ENCODE peak calls at places on chromosomes 1 and 21, in four cellular contexts. Z is neuronal stem cell, H is trophoblast cell, S is H1. B is an unnamed sample.

GRCh38 chr1:66739401-66740157 is 12.7 kb upstream of the DYNLT5 start:
- DNase-seq in H (no peak), S (no peak), Z (no peak), B (no peak)

GRCh38 chr1:9321480-9321849 is 28.8 kb downstream of the SPSB1 start:
- DNase-seq in Z (no peak), H (peak), S (no peak), B (no peak)

GRCh38 chr1:158371188-158371953 is 17.7 kb downstream of the CD1E start:
- DNase-seq in H (no peak), Z (no peak), S (no peak), B (no peak)

GRCh38 chr1:245016700-245017099 is 138.1 kb upstream of the KIF26B start:
- DNase-seq in H (no peak), S (no peak), Z (no peak), B (no peak)

GRCh38 chr21:44947111-44947929 is 7.5 kb downstream of the SLX9 start:
- DNase-seq in S (no peak), H (no peak), Z (no peak), B (no peak)

GRCh38 chr1:189619682-189620332 is 857.9 kb downstream of the BRINP3 start:
- DNase-seq in S (no peak), Z (no peak), H (no peak), B (no peak)

GRCh38 chr1:228968841-228969606 is 233.7 kb downstream of the RHOU start:
- DNase-seq in H (no peak), S (no peak), Z (peak), B (no peak)

GRCh38 chr1:186059752-186060151 is 315.3 kb downstream of the TPR start:
- DNase-seq in Z (no peak), S (no peak), H (no peak), B (no peak)

GRCh38 chr1:87450615-87451209 is 122.0 kb downstream of the LMO4 start:
- DNase-seq in S (no peak), H (peak), Z (no peak), B (peak)

GRCh38 chr1:240486596-240486995 is 125.4 kb downstream of the GREM2 start:
- DNase-seq in H (peak), S (no peak), Z (no peak), B (no peak)

GRCh38 chr21:44295163-44295601 is 4.7 kb upstream of the PFKL start:
- DNase-seq in S (no peak), Z (no peak), H (peak), B (no peak)

GRCh38 chr1:63892632-63893395 is 119.0 kb downstream of the ROR1 start:
- DNase-seq in H (no peak), S (no peak), Z (no peak), B (no peak)

GRCh38 chr1:185369786-185370185 is 52.7 kb upstream of the IVNS1ABP start:
- DNase-seq in H (no peak), Z (no peak), S (no peak), B (no peak)

GRCh38 chr1:241156231-241156965 is 200.6 kb downstream of the RGS7 start:
- DNase-seq in Z (no peak), S (no peak), H (no peak), B (no peak)

GRCh38 chr1:16109571-16109970 is 36.1 kb upstream of the FAM131C start:
- DNase-seq in H (no peak), S (no peak), Z (no peak), B (no peak)

GRCh38 chr21:28632718-28633408 is 359.8 kb downstream of the LTN1 start:
- DNase-seq in Z (peak), S (no peak), H (peak), B (no peak)

GRCh38 chr1:64242895-64243756 is 39.7 kb downstream of the UBE2U start:
- DNase-seq in S (no peak), Z (no peak), H (peak), B (no peak)

GRCh38 chr1:149846042-149846441 is 53.3 kb upstream of the BOLA1 start:
- DNase-seq in S (no peak), Z (no peak), H (peak), B (no peak)

GRCh38 chr1:37764888-37765441 is at the start of gene EPHA10:
- DNase-seq in H (no peak), S (peak), Z (no peak), B (peak)

GRCh38 chr1:248838357-248839167 is 538 bp downstream of the ZNF672 start:
- DNase-seq in H (peak), S (peak), Z (peak), B (peak)

GRCh38 chr1:163186910-163187309 is 15.8 kb downstream of the RGS5 start:
- DNase-seq in H (no peak), S (no peak), Z (no peak), B (no peak)

GRCh38 chr1:21837476-21837875 is 25.4 kb downstream of the LDLRAD2 start:
- DNase-seq in S (no peak), H (no peak), Z (no peak), B (no peak)

GRCh38 chr1:98336472-98337118 is 324.9 kb upstream of the SNX7 start:
- DNase-seq in Z (no peak), S (no peak), H (no peak), B (no peak)

GRCh38 chr1:27057801-27058647 is 45.4 kb upstream of the TENT5B start:
- DNase-seq in Z (no peak), H (no peak), S (no peak), B (peak)

GRCh38 chr1:210597555-210598134 is 268.9 kb downstream of the HHAT start:
- DNase-seq in H (peak), Z (no peak), S (no peak), B (no peak)

GRCh38 chr21:46056450-46056903 is 41.4 kb upstream of the COL6A2 start:
- DNase-seq in Z (no peak), H (no peak), S (no peak), B (peak)

GRCh38 chr21:45320261-45320990 is 32.7 kb upstream of the POFUT2 start:
- DNase-seq in Z (no peak), S (no peak), H (no peak), B (peak)

GRCh38 chr1:97145321-97145956 is 423.9 kb downstream of the PTBP2 start:
- DNase-seq in S (no peak), Z (peak), H (no peak), B (no peak)

GRCh38 chr1:231690072-231690471 is 63.5 kb downstream of the DISC1 start:
- DNase-seq in Z (no peak), H (no peak), S (no peak), B (no peak)

GRCh38 chr1:167312871-167313270 is 92.2 kb downstream of the POU2F1 start:
- DNase-seq in H (no peak), Z (no peak), S (no peak), B (no peak)

GRCh38 chr1:2465371-2466269 is 10.5 kb upstream of the PLCH2 start:
- DNase-seq in H (no peak), S (no peak), Z (no peak), B (no peak)

GRCh38 chr1:47650205-47650604 is 212.4 kb downstream of the FOXD2 start:
- DNase-seq in Z (no peak), S (no peak), H (no peak), B (peak)

GRCh38 chr1:181119076-181119989 is 30.8 kb downstream of the IER5 start:
- DNase-seq in Z (no peak), H (peak), S (no peak), B (no peak)

GRCh38 chr1:245695211-245695610 is 540.4 kb downstream of the KIF26B start:
- DNase-seq in Z (no peak), S (no peak), H (no peak), B (no peak)

GRCh38 chr1:229272164-229273158 is 1.6 kb downstream of the RAB4A start:
- DNase-seq in Z (no peak), H (no peak), S (no peak), B (no peak)

GRCh38 chr1:91498035-91498434 is 2.6 kb upstream of the CDC7 start:
- DNase-seq in Z (no peak), H (no peak), S (no peak), B (no peak)

GRCh38 chr21:38898422-38899098 is 92.8 kb downstream of the ETS2 start:
- DNase-seq in Z (no peak), S (no peak), H (no peak), B (no peak)

GRCh38 chr21:38897532-38898421 is 92.0 kb downstream of the ETS2 start:
- DNase-seq in S (no peak), H (no peak), Z (no peak), B (no peak)

GRCh38 chr21:38902608-38903445 is 97.1 kb downstream of the ETS2 start:
- DNase-seq in H (no peak), Z (no peak), S (no peak), B (no peak)

GRCh38 chr21:38900499-38900898 is 94.8 kb downstream of the ETS2 start:
- DNase-seq in H (no peak), S (no peak), Z (no peak), B (no peak)

GRCh38 chr21:38899277-38899947 is 93.7 kb downstream of the ETS2 start:
- DNase-seq in H (no peak), Z (no peak), S (no peak), B (no peak)
- H2BK12ac ChIP-seq in H (no peak), Z (no peak), S (no peak), B (no peak)

GRCh38 chr1:53090227-53091147 is 28.5 kb downstream of the PODN start:
- DNase-seq in H (peak), Z (no peak), S (no peak), B (no peak)
- H2BK12ac ChIP-seq in H (no peak), Z (peak), S (no peak), B (no peak)

DNA sequence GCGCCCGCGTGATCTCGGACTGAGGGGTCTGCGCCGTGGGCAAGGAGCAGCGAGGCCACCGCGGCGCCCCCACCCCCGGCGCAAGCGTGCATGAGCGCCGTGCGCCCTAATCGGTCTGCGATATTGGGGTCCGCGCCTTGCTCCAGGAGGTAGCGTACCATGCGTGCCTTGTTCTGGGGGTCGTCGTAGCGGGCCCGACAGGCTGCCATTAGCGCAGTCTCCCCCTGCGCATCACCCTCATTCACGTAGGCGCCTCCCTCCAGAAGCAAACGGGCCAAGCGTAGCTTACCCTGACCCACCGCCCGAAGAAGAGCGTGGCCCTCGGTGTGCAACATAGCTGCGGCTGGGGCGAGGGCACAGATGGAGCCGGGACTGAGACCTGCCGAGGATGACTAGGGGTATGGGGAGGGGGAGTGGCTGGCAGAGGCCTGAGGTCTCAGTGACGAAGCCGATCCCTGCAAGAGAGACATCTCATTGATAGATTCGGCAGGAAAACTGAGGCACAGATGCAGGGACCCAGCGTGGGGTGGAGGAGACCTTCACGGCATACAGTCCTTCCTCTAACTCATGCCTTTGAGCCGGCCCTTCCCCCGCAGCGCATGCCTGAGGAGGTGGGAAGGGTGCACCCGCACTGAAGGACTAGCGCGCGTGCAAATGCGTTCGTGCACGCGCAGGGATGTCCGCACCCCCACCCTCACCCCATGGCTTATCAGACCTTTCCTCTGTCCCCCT is 2.8 kb downstream of the ANKRD34A start:
- DNase-seq in Z (no peak), S (no peak), H (peak), B (no peak)
- H2BK12ac ChIP-seq in Z (peak), S (peak), H (no peak), B (no peak)

DNA sequence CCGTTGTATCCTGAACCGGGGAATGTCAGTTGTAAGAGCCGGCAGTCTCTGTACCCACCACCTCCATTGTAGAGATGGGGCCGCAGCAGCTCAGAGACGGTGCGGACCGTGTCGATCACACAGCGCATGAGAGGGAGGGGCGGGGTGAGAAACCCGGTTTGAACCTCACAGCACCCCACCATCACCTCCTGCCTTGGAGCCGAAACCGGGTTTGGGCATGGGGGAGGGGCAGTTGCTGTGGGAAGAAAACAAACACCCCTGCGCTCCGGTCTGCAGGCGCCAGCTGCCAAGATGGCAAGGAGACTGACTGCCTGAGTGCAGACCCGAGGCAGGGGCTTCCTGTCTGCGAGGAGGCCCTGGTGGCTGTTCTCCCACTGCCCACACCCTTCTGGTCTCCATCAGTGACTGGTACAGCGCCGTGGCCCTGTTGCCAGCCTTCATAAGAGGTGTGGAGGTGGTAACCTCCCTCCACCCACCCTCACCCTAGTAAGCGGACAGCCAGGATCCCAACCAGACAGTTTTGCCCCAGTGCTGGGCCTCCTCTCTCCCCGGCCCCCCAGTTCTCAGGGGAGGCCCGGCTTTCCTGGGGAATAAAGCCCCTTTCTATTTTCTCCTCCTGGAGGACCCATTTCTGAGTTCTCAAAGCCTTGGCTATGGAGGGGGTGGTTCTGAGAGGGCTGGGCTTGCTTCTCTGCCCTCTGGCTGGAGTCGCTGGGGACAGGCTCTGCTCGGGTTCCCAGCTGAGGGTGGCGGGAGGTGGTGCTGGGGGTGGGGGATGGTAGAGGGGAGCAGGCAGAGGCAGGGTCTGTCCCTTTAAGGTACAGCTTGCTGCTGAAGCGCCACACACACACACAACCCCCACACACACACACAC is 69.4 kb upstream of the SSBP3 start:
- DNase-seq in S (no peak), Z (no peak), H (no peak), B (peak)
- H2BK12ac ChIP-seq in S (peak), Z (peak), H (peak), B (peak)

DNA sequence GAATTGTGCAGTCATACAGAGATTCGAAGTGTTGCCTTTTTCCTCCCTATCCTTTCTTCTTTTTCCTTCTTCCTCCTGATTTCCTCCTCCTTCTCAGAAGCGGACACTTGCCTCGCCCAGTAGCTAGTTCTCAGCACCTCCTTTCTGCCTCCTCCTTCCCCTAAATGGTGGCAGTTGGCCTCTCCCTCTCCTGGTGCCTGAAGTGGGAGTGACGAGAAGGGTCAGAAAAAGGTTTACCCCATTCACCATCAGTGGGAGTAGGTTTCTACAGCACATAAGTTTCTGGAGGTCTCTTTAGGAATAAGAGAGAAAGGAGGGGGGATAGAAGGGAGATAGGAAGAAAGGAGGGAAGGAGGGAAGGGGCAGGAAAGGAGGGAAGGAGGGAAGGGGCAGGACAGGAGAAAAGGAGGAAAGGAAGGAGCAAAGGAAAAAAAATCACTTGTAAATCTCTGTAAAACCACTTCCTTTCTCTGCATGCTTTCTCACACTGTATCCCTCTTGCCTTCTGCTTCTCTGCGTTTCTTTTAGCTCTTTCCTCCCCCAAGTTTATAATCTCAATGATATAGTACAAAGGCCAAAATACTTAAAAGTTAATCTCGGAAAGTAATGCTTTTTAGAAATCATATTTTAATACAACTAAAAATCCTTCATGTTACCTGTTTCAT is 20.3 kb upstream of the C1orf105 start:
- DNase-seq in S (no peak), H (no peak), Z (no peak), B (no peak)
- H2BK12ac ChIP-seq in S (no peak), H (peak), Z (no peak), B (no peak)

DNA sequence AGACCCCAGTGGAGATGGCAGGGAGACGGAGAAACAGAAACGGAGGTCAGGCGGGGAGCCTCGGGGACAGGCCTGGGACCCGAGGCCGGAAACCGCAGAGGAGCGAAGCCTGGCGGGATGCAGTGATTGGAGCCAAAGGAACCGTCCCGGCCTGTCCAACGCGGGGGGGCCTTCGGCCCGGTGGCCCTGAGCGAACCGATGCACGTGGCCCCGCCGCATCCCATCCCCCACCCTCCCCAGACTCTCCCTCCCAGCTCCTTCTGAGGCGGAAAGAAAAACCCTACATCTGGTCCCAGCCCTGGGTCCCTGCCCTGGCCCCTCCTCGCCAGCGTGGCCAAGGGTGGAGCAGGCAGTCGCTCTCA is 1.2 kb upstream of the CRABP2 start:
- DNase-seq in H (peak), S (no peak), Z (peak), B (peak)
- H2BK12ac ChIP-seq in H (peak), S (peak), Z (no peak), B (no peak)

B was measured in H9.